ENCODE peak calls at places on chromosomes 16 and 17, in six cellular contexts. One of them, this sample, is unnamed.

GRCh38 chr17:8117980-8118768 is at the start of gene ALOXE3:
- DNase-seq in A549: peak
- DNase-seq in stomach: peak
- DNase-seq in transverse colon: peak
- DNase-seq in K562: peak
- DNase-seq in H1: peak
- DNase-seq in this sample: peak

GRCh38 chr17:79916991-79917901 is 78.0 kb upstream of the CBX4 start:
- DNase-seq in A549: no peak
- DNase-seq in stomach: no peak
- DNase-seq in transverse colon: no peak
- DNase-seq in K562: no peak
- DNase-seq in H1: no peak
- DNase-seq in this sample: no peak

GRCh38 chr16:70741779-70742125 is 55.9 kb upstream of the MTSS2 start:
- DNase-seq in A549: no peak
- DNase-seq in stomach: no peak
- DNase-seq in transverse colon: no peak
- DNase-seq in K562: no peak
- DNase-seq in H1: no peak
- DNase-seq in this sample: no peak

GRCh38 chr17:77425791-77426641 is 285.2 kb downstream of the SEC14L1 start:
- DNase-seq in A549: peak
- DNase-seq in stomach: no peak
- DNase-seq in transverse colon: peak
- DNase-seq in K562: peak
- DNase-seq in H1: no peak
- DNase-seq in this sample: peak

GRCh38 chr17:71325117-71325516 is 795.7 kb upstream of the SOX9 start:
- DNase-seq in A549: no peak
- DNase-seq in stomach: no peak
- DNase-seq in transverse colon: no peak
- DNase-seq in K562: no peak
- DNase-seq in H1: no peak
- DNase-seq in this sample: no peak

GRCh38 chr16:65392831-65393565 is 271.1 kb upstream of the CDH11 start:
- DNase-seq in A549: no peak
- DNase-seq in stomach: no peak
- DNase-seq in transverse colon: no peak
- DNase-seq in K562: no peak
- DNase-seq in H1: no peak
- DNase-seq in this sample: no peak

GRCh38 chr16:86387461-86388440 is 122.6 kb upstream of the FOXF1 start:
- DNase-seq in A549: peak
- DNase-seq in stomach: no peak
- DNase-seq in transverse colon: no peak
- DNase-seq in K562: peak
- DNase-seq in H1: no peak
- DNase-seq in this sample: no peak

GRCh38 chr16:4506450-4506849 is 30.3 kb downstream of the HMOX2 start:
- DNase-seq in A549: peak
- DNase-seq in stomach: peak
- DNase-seq in transverse colon: peak
- DNase-seq in K562: peak
- DNase-seq in H1: peak
- DNase-seq in this sample: peak

GRCh38 chr17:50060951-50061712 is 5.2 kb downstream of the ITGA3 start:
- DNase-seq in A549: no peak
- DNase-seq in stomach: peak
- DNase-seq in transverse colon: peak
- DNase-seq in K562: no peak
- DNase-seq in H1: no peak
- DNase-seq in this sample: peak

GRCh38 chr16:278863-279366 is 1.5 kb upstream of the ARHGDIG start:
- DNase-seq in A549: no peak
- DNase-seq in stomach: peak
- DNase-seq in transverse colon: no peak
- DNase-seq in K562: peak
- DNase-seq in H1: no peak
- DNase-seq in this sample: no peak

GRCh38 chr16:9049241-9049640 is 42.2 kb upstream of the HAPSTR1 start:
- DNase-seq in A549: no peak
- DNase-seq in stomach: no peak
- DNase-seq in transverse colon: no peak
- DNase-seq in K562: no peak
- DNase-seq in H1: no peak
- DNase-seq in this sample: no peak

GRCh38 chr16:17346774-17347569 is 123.8 kb downstream of the XYLT1 start:
- DNase-seq in A549: no peak
- DNase-seq in stomach: no peak
- DNase-seq in transverse colon: peak
- DNase-seq in K562: no peak
- DNase-seq in H1: no peak
- DNase-seq in this sample: no peak

GRCh38 chr17:40522250-40522960 is 21.0 kb upstream of the TNS4 start:
- DNase-seq in A549: no peak
- DNase-seq in stomach: no peak
- DNase-seq in transverse colon: no peak
- DNase-seq in K562: no peak
- DNase-seq in H1: no peak
- DNase-seq in this sample: peak

GRCh38 chr16:88905563-88905962 is 39.1 kb upstream of the PABPN1L start:
- DNase-seq in A549: peak
- DNase-seq in stomach: no peak
- DNase-seq in transverse colon: no peak
- DNase-seq in K562: peak
- DNase-seq in H1: peak
- DNase-seq in this sample: no peak

GRCh38 chr16:79468236-79468635 is 132.3 kb downstream of the MAF start:
- DNase-seq in A549: no peak
- DNase-seq in stomach: no peak
- DNase-seq in transverse colon: no peak
- DNase-seq in K562: no peak
- DNase-seq in H1: no peak
- DNase-seq in this sample: no peak

GRCh38 chr17:80308672-80309517 is 48.2 kb downstream of the RNF213 start:
- DNase-seq in A549: no peak
- DNase-seq in stomach: no peak
- DNase-seq in transverse colon: no peak
- DNase-seq in K562: no peak
- DNase-seq in H1: no peak
- DNase-seq in this sample: no peak

GRCh38 chr17:10842658-10843057 is 4.8 kb upstream of the PIRT start:
- DNase-seq in A549: no peak
- DNase-seq in stomach: peak
- DNase-seq in transverse colon: no peak
- DNase-seq in K562: no peak
- DNase-seq in H1: no peak
- DNase-seq in this sample: no peak

GRCh38 chr17:21573961-21574610 is 118.2 kb upstream of the KCNJ18 start:
- DNase-seq in A549: no peak
- DNase-seq in stomach: peak
- DNase-seq in transverse colon: peak
- DNase-seq in K562: no peak
- DNase-seq in H1: no peak
- DNase-seq in this sample: peak

GRCh38 chr17:38970804-38971203 is 3.6 kb upstream of the FBXO47 start:
- DNase-seq in A549: no peak
- DNase-seq in stomach: no peak
- DNase-seq in transverse colon: no peak
- DNase-seq in K562: no peak
- DNase-seq in H1: peak
- DNase-seq in this sample: no peak

DNA sequence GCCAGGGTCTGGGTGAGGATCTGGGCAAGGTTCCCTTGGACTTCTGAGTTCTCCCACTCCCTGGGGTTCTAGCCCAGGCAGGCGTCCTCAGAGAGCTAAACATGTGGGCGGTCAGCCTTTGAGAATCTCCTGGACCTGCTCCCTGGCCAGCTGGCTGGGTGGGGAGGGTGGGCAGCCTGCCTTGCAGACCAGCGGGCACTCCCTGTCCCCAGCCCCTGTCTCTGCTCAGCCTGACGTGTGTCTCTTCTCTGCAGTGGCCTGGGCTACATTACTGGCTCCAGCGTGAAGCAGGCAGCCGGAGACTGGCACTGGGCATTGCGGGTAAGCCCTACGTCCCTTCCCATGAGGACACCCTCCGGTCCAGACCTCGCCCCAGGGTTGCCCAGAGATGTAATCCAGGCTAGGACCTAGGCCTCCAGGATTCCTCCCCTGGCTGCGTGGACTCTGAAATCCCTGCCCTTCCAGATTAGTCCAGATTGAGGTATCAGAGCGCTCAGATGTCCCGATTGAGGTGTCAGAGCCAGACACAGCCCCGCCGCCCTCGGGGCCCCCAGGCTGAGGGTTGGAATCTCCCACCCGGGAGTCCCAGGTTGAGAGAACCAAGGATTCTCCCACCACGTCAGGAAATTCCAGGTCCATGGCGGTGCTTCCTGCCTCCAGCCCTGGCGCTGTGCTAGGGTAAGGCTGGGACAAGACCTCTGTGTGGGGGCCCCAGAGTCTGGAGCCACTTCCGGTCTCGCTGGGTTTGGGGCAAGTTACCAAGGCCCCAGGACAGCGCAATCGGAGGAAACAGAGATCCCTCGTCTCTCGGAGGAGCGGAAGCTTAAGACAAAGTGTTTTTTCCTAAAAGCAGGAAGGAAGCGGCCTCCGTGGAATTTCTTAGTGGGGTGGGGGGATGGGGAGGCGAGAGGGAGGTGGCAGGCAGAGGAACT is 24.1 kb downstream of the MYBBP1A start:
- DNase-seq in A549: no peak
- DNase-seq in stomach: no peak
- DNase-seq in transverse colon: no peak
- DNase-seq in K562: no peak
- DNase-seq in H1: no peak
- DNase-seq in this sample: no peak
- TF ChIP-seq EP300 in A549: no peak
- TF ChIP-seq EP300 in stomach: no peak
- TF ChIP-seq EP300 in transverse colon: no peak
- TF ChIP-seq EP300 in K562: no peak
- TF ChIP-seq EP300 in H1: no peak
- TF ChIP-seq EP300 in this sample: no peak

DNA sequence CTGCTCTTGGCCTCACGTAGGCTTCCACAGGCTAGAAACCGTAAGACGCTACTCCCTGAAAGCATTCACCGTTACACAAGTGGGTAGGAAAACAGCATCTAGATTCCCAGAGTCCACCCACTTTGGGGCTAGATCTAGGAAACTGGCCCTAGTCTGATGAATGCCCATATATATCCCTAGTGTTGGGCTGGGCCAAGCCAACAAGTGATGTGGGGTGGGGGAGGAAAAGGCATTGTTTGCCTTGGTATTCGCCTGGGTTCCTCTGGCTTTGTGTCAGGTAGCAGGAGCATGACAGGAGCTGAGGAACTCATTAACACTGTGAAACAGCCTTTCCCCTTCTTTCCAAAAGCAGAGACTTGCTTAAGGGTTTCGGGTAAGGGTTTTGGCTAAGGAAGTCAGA is 112.4 kb downstream of the SMG6 start:
- DNase-seq in A549: no peak
- DNase-seq in stomach: no peak
- DNase-seq in transverse colon: no peak
- DNase-seq in K562: no peak
- DNase-seq in H1: no peak
- DNase-seq in this sample: no peak
- TF ChIP-seq EP300 in A549: no peak
- TF ChIP-seq EP300 in stomach: no peak
- TF ChIP-seq EP300 in transverse colon: no peak
- TF ChIP-seq EP300 in K562: no peak
- TF ChIP-seq EP300 in H1: no peak
- TF ChIP-seq EP300 in this sample: no peak

DNA sequence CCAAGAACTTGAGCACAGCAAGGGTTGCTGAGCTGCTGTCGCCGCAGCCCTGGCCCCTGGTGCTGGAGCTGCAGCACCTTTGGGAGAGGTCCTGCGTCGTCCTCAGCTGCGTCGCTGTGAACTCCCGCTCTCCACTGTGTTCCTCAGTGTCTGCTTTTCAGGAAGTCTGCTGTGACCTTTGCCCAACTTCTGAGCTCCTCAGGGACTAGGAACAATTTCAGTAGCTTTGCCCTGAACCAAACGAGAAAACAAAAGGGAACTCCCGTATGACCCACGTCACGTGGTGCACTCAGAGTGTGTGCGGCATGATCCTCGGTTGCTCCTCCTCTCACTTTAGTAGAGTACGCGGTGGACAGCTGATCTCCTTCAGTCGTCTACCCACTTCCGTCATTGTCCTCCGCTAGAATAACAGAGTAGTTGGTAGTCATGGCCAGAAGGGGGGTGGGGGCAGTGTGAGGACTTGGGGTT is 44.2 kb downstream of the WDR45B start:
- DNase-seq in A549: no peak
- DNase-seq in stomach: peak
- DNase-seq in transverse colon: peak
- DNase-seq in K562: peak
- DNase-seq in H1: no peak
- DNase-seq in this sample: no peak
- TF ChIP-seq EP300 in A549: no peak
- TF ChIP-seq EP300 in stomach: no peak
- TF ChIP-seq EP300 in transverse colon: no peak
- TF ChIP-seq EP300 in K562: no peak
- TF ChIP-seq EP300 in H1: no peak
- TF ChIP-seq EP300 in this sample: no peak

GRCh38 chr17:31875081-31875480 is 16.0 kb upstream of the COPRS start:
- DNase-seq in A549: no peak
- DNase-seq in stomach: no peak
- DNase-seq in transverse colon: no peak
- DNase-seq in K562: no peak
- DNase-seq in H1: no peak
- DNase-seq in this sample: no peak

GRCh38 chr17:31869031-31869430 is 10.0 kb upstream of the COPRS start:
- DNase-seq in A549: no peak
- DNase-seq in stomach: no peak
- DNase-seq in transverse colon: no peak
- DNase-seq in K562: no peak
- DNase-seq in H1: no peak
- DNase-seq in this sample: no peak

DNA sequence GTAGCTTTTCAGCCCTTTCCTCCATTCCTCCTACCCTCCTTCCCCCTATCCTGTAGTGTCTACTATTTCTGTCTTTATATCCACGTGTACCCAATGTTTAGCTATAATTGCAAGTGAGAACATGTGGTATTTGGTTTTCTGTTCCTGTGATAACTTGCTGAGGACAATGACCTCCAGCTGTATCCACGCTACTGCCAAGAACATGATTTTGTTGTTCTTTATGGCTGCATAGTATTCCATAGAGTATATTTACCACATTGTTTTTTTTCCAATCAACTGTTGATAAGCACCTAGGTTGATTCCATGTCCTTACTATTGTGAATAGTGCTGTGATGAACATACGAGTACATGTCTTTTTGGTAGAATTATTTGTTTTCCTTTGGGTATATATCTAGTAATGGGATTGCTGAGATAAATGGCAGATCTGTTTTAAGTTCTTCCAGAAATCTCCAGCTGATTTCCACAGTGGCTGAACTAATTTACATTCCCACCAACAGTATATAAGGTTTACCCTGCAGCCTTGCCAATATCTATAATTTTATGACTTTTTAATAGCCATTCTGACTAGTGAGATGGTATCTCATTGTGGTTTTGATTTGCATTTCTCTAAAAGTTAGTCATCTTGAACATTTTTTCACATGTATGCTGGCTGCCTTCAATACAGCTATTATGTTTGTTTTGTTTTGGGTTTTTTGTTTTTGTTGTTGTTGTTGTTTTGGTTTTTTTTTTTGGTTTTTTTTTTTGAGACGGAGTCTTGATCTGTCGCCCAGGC is 10.9 kb upstream of the COPRS start:
- DNase-seq in A549: no peak
- DNase-seq in stomach: no peak
- DNase-seq in transverse colon: no peak
- DNase-seq in K562: no peak
- DNase-seq in H1: no peak
- DNase-seq in this sample: no peak
- TF ChIP-seq EP300 in A549: no peak
- TF ChIP-seq EP300 in stomach: no peak
- TF ChIP-seq EP300 in transverse colon: no peak
- TF ChIP-seq EP300 in K562: no peak
- TF ChIP-seq EP300 in H1: no peak
- TF ChIP-seq EP300 in this sample: no peak

This sample was measured in ovary.